ENCODE peak calls at places on chromosomes 2 and 18, in ten cellular contexts. X, D, I, J, M, W, C, P, K and S are unnamed samples.

GRCh38 chr18:75455249-75456183 is 28.0 kb upstream of the SMIM21 start:
- DNase-seq in X (peak; percentile 25), D (no peak), I (peak; percentile 23), J (peak; percentile 52), M (peak; percentile 13), W (peak; percentile 34), C (peak; percentile 23), P (no peak), K (no peak), S (peak; percentile 38)

GRCh38 chr2:171939754-171940093 is 17.5 kb downstream of the HAT1 start:
- DNase-seq in X (no peak), D (no peak), I (no peak), J (no peak), M (no peak), W (no peak), C (no peak), P (no peak), K (no peak), S (no peak)

GRCh38 chr18:59696311-59697235 is 650 bp downstream of the CCBE1 start:
- DNase-seq in X (peak; percentile 54), D (no peak), I (peak; percentile 44), J (peak; percentile 25), M (no peak), W (peak; percentile 65), C (peak; percentile 15), P (peak; percentile 43), K (no peak), S (peak; percentile 49)

GRCh38 chr2:138432971-138433370 is 68.6 kb upstream of the SPOPL start:
- DNase-seq in X (peak; percentile 5), D (no peak), I (peak; percentile 11), J (no peak), M (no peak), W (no peak), C (no peak), P (peak; percentile 80), K (no peak), S (peak; percentile 87)

GRCh38 chr2:239553376-239554000 is 152.7 kb upstream of the HDAC4 start:
- DNase-seq in X (no peak), D (no peak), I (no peak), J (no peak), M (no peak), W (no peak), C (no peak), P (no peak), K (no peak), S (no peak)

GRCh38 chr2:119744335-119744939 is 15.3 kb upstream of the PTPN4 start:
- DNase-seq in X (peak; percentile 34), D (peak; percentile 78), I (peak; percentile 30), J (peak; percentile 37), M (no peak), W (no peak), C (no peak), P (peak; percentile 94), K (no peak), S (peak; percentile 49)

GRCh38 chr18:61842146-61842545 is 50.7 kb downstream of the RNF152 start:
- DNase-seq in X (no peak), D (no peak), I (no peak), J (no peak), M (no peak), W (no peak), C (no peak), P (no peak), K (no peak), S (no peak)

GRCh38 chr2:36329746-36330145 is 25.8 kb upstream of the CRIM1 start:
- DNase-seq in X (peak; percentile 49), D (no peak), I (peak; percentile 65), J (no peak), M (no peak), W (peak; percentile 23), C (no peak), P (peak; percentile 82), K (no peak), S (peak; percentile 45)

GRCh38 chr18:57802166-57802868 is 798 bp downstream of the ATP8B1 start:
- DNase-seq in X (no peak), D (no peak), I (no peak), J (no peak), M (no peak), W (no peak), C (no peak), P (no peak), K (no peak), S (no peak)

GRCh38 chr2:239257511-239257937 is 143.3 kb downstream of the HDAC4 start:
- DNase-seq in X (peak; percentile 74), D (no peak), I (peak; percentile 82), J (peak; percentile 60), M (no peak), W (peak; percentile 93), C (no peak), P (peak; percentile 83), K (no peak), S (peak; percentile 92)

GRCh38 chr2:27320958-27321543 is 1.8 kb downstream of the MPV17 start:
- DNase-seq in X (peak; percentile 98), D (peak; percentile 80), I (peak; percentile 99), J (peak; percentile 94), M (peak; percentile 62), W (peak; percentile 98), C (peak; percentile 71), P (peak; percentile 98), K (peak; percentile 68), S (peak; percentile 100)

GRCh38 chr2:83582589-83582988 is 876.5 kb downstream of the SUCLG1 start:
- DNase-seq in X (no peak), D (no peak), I (no peak), J (no peak), M (no peak), W (no peak), C (no peak), P (no peak), K (no peak), S (no peak)

GRCh38 chr2:119117891-119118882 is 40.4 kb downstream of the C1QL2 start:
- DNase-seq in X (no peak), D (no peak), I (no peak), J (no peak), M (no peak), W (no peak), C (no peak), P (peak; percentile 6), K (no peak), S (no peak)

GRCh38 chr2:112148477-112148876 is 10.3 kb downstream of the FBLN7 start:
- DNase-seq in X (peak; percentile 20), D (no peak), I (no peak), J (no peak), M (no peak), W (no peak), C (no peak), P (no peak), K (no peak), S (no peak)

DNA sequence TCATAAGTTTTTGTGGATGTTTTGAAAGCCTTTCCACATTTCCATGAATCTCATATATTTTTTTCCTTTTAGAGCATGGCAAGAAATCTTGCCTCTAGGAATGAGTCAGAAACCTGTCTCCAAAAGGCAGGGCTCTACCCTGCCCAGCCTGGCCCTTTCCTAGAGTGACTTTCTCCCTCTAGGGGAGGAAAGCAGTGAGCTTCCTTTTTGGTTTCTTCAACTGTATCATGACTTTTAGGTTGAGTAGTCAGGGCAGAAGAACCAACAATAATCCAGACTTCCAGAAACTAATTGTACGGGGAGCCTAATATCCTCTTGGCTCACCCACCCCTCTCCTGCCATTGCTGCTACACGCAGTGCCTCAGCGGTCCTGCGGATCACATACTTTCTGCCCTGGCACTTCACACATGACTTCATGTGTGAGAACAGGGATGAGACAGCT is 300.3 kb downstream of the AGPS start:
- DNase-seq in X (no peak), D (no peak), I (no peak), J (peak; percentile 32), M (no peak), W (no peak), C (no peak), P (peak; percentile 77), K (no peak), S (peak; percentile 10)
- H3K4me3 ChIP-seq in X (no peak overlapping the region), D (no peak overlapping the region), I (no peak overlapping the region), J (no peak overlapping the region), M (no peak overlapping the region), W (no peak overlapping the region), C (no peak overlapping the region), P (no peak overlapping the region), K (no peak overlapping the region), S (no peak overlapping the region)

GRCh38 chr18:22387364-22387763 is 30.4 kb downstream of the CTAGE1 start:
- DNase-seq in X (no peak), D (no peak), I (no peak), J (no peak), M (no peak), W (no peak), C (peak; percentile 26), P (no peak), K (peak; percentile 47), S (no peak)
- TF ChIP-seq CTCF in X (no peak), D (no peak), I (no peak), J (no peak), M (no peak), W (no peak), C (no peak), P (no peak), K (no peak), S (no peak)

DNA sequence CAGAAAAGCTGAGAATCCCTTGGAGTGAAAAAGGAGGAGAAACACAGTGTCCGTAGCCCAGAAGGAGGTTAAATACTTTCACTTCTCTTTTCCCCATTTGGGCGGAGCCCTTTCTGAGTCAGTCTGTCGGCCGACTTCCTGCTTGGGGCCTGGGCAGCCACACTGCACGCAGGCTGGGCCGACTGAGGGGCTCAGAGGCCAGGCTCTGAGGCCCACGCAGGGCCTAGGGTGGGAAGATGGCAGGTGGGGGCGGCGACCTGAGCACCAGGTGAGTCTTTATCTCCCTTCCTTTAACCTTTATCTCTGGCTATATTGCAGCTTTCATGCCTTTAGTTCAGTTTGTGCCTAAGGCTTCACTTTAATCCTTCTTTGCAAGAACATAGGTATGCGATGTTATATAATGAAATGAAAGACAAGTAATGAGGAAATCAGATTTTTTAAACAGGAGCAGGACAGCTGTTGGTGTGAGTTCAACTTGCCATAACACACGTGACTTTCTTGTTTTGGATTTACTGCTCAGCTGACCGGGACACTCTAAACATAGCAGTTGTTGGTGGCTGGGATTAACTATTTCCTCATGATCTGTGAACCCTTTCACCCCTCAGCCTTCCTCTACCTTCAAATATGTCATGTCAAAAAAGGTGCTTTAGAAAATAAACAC is at the start of gene SP100:
- DNase-seq in X (peak; percentile 84), D (peak; percentile 81), I (peak; percentile 82), J (peak; percentile 86), M (no peak), W (peak; percentile 86), C (peak; percentile 74), P (peak; percentile 64), K (peak; percentile 85), S (peak; percentile 82)
- H3K4me3 ChIP-seq in X (peak within 1 kb of the TSS; percentile 59), D (peak within 1 kb of the TSS; percentile 76), I (peak within 1 kb of the TSS; percentile 77), J (peak within 1 kb of the TSS; percentile 60), M (no peak within 1 kb of the TSS), W (peak within 1 kb of the TSS; percentile 82), C (peak within 1 kb of the TSS; percentile 68), P (peak within 1 kb of the TSS; percentile 48), K (peak within 1 kb of the TSS; percentile 77), S (peak within 1 kb of the TSS; percentile 85)

GRCh38 chr2:201059961-201060525 is 11.4 kb downstream of the HYCC2 start:
- DNase-seq in X (no peak), D (no peak), I (no peak), J (no peak), M (no peak), W (no peak), C (no peak), P (no peak), K (no peak), S (no peak)
- TF ChIP-seq CTCF in X (no peak), D (no peak), I (no peak), J (no peak), M (no peak), W (no peak), C (no peak), P (no peak), K (no peak), S (no peak)

GRCh38 chr18:7749510-7749981 is 182.4 kb downstream of the PTPRM start:
- DNase-seq in X (peak; percentile 60), D (no peak), I (peak; percentile 35), J (no peak), M (no peak), W (no peak), C (no peak), P (no peak), K (no peak), S (no peak)
- H3K4me3 ChIP-seq in X (no peak overlapping the region), D (no peak overlapping the region), I (no peak overlapping the region), J (no peak overlapping the region), M (no peak overlapping the region), W (no peak overlapping the region), C (no peak overlapping the region), P (no peak overlapping the region), K (no peak overlapping the region), S (no peak overlapping the region)